ENCODE peak calls at places on chromosomes 7 and 10, in eight cellular contexts. F is left ventricle myocardium inferior, J is cardiac muscle cell, Q is colonic mucosa, D is cardiac fibroblast, U is adrenal gland, P is foreskin fibroblast, C is dorsolateral prefrontal cortex. T is an unnamed sample.

GRCh38 chr7:121872831-121873764 is at the start of gene PTPRZ1:
- DNase-seq in F (no peak), J (peak; percentile 40), Q (peak; percentile 21), D (peak; percentile 18), U (no peak), P (peak; percentile 9), C (peak; percentile 50), T (peak; percentile 40)

GRCh38 chr10:62666264-62666663 is 138.3 kb upstream of the ADO start:
- DNase-seq in F (no peak), J (no peak), Q (no peak), D (no peak), U (no peak), P (no peak), C (no peak), T (no peak)

GRCh38 chr10:5614081-5614721 is 52.2 kb downstream of the ASB13 start:
- DNase-seq in F (no peak), J (peak; percentile 67), Q (no peak), D (no peak), U (no peak), P (no peak), C (no peak), T (no peak)

GRCh38 chr10:125123363-125124113 is 36.8 kb downstream of the CTBP2 start:
- DNase-seq in F (peak; percentile 89), J (peak; percentile 83), Q (peak; percentile 93), D (peak; percentile 94), U (peak; percentile 93), P (peak; percentile 81), C (peak; percentile 68), T (peak; percentile 84)

GRCh38 chr7:106770191-106770590 is 94.9 kb upstream of the PIK3CG start:
- DNase-seq in F (no peak), J (peak; percentile 60), Q (no peak), D (peak; percentile 90), U (no peak), P (peak; percentile 74), C (no peak), T (no peak)

GRCh38 chr7:146701166-146701565 is 584.6 kb downstream of the CNTNAP2 start:
- DNase-seq in F (no peak), J (no peak), Q (no peak), D (no peak), U (no peak), P (no peak), C (no peak), T (no peak)

GRCh38 chr10:90193240-90193985 is 492.0 kb downstream of the KIF20B start:
- DNase-seq in F (no peak), J (peak; percentile 88), Q (no peak), D (peak; percentile 62), U (no peak), P (peak; percentile 83), C (no peak), T (no peak)

GRCh38 chr10:84108797-84109196 is 30.5 kb upstream of the GHITM start:
- DNase-seq in F (no peak), J (no peak), Q (no peak), D (no peak), U (no peak), P (no peak), C (no peak), T (no peak)

GRCh38 chr7:51543801-51544553 is 227.4 kb upstream of the COBL start:
- DNase-seq in F (no peak), J (no peak), Q (no peak), D (no peak), U (no peak), P (no peak), C (no peak), T (no peak)

GRCh38 chr7:23449941-23450340 is 20.4 kb downstream of the IGF2BP3 start:
- DNase-seq in F (no peak), J (no peak), Q (no peak), D (peak; percentile 18), U (no peak), P (no peak), C (no peak), T (no peak)

GRCh38 chr7:111137296-111138195 is 46.6 kb downstream of the LRRN3 start:
- DNase-seq in F (no peak), J (peak; percentile 9), Q (no peak), D (peak; percentile 75), U (no peak), P (no peak), C (no peak), T (peak; percentile 21)

GRCh38 chr7:47520408-47520807 is 61.5 kb downstream of the TNS3 start:
- DNase-seq in F (peak; percentile 58), J (peak; percentile 96), Q (peak; percentile 40), D (peak; percentile 83), U (peak; percentile 63), P (peak; percentile 89), C (no peak), T (peak; percentile 76)

GRCh38 chr10:114172776-114173555 is 1.0 kb downstream of the CCDC186 start:
- DNase-seq in F (no peak), J (no peak), Q (no peak), D (peak; percentile 18), U (no peak), P (no peak), C (no peak), T (no peak)

GRCh38 chr7:159141159-159141558 is 3.5 kb downstream of the VIPR2 start:
- DNase-seq in F (no peak), J (no peak), Q (no peak), D (no peak), U (no peak), P (no peak), C (no peak), T (no peak)

GRCh38 chr10:70370766-70371165 is 11.7 kb downstream of the LRRC20 start:
- DNase-seq in F (no peak), J (no peak), Q (no peak), D (no peak), U (peak; percentile 44), P (no peak), C (no peak), T (no peak)

GRCh38 chr10:52004342-52004949 is 305.1 kb upstream of the CSTF2T start:
- DNase-seq in F (no peak), J (peak; percentile 70), Q (no peak), D (peak; percentile 73), U (no peak), P (peak; percentile 32), C (no peak), T (no peak)

GRCh38 chr10:91559750-91560149 is 73.1 kb downstream of the PPP1R3C start:
- DNase-seq in F (no peak), J (no peak), Q (no peak), D (no peak), U (no peak), P (no peak), C (no peak), T (no peak)

GRCh38 chr7:149776305-149776704 is 2.9 kb upstream of the ZNF467 start:
- DNase-seq in F (peak; percentile 85), J (peak; percentile 71), Q (peak; percentile 48), D (peak; percentile 49), U (peak; percentile 78), P (no peak), C (no peak), T (peak; percentile 79)
- H3K4me3 ChIP-seq in F (peak overlapping the region; percentile 81), J (no peak overlapping the region), Q (no peak overlapping the region), D (no peak overlapping the region), U (no peak overlapping the region), P (no peak overlapping the region), C (no peak overlapping the region), T (no peak overlapping the region)

GRCh38 chr7:115910541-115911164 is 119.9 kb downstream of the TFEC start:
- DNase-seq in F (no peak), J (peak; percentile 53), Q (no peak), D (peak; percentile 52), U (no peak), P (peak; percentile 10), C (no peak), T (no peak)
- H3K4me3 ChIP-seq in F (no peak overlapping the region), J (no peak overlapping the region), Q (no peak overlapping the region), D (no peak overlapping the region), U (no peak overlapping the region), P (no peak overlapping the region), C (no peak overlapping the region), T (no peak overlapping the region)

DNA sequence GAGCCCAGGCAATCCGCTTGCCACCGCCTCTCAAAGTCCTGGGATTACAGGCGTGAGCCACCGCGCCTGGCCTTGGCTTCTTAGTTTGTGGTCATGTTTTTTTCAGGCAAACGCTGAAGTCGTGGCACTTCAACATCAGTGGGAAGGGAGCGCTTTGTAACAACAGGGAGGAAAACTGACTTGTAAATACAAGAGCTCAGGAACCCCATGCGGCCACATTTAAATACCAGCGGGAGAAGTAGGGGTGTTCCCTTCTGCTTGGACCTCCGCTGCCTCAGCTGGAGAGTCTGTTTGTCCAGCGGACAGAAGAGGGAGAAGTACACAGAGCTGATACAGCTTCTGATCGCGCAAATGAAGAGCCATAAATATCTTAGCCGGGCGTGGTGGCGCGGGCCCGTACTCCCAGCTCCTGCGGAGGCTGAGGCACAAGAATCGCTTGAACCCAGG is 108.7 kb upstream of the KMT2C start:
- DNase-seq in F (no peak), J (no peak), Q (no peak), D (no peak), U (no peak), P (no peak), C (no peak), T (no peak)
- H3K4me3 ChIP-seq in F (no peak overlapping the region), J (no peak overlapping the region), Q (no peak overlapping the region), D (no peak overlapping the region), U (no peak overlapping the region), P (no peak overlapping the region), C (no peak overlapping the region), T (no peak overlapping the region)

DNA sequence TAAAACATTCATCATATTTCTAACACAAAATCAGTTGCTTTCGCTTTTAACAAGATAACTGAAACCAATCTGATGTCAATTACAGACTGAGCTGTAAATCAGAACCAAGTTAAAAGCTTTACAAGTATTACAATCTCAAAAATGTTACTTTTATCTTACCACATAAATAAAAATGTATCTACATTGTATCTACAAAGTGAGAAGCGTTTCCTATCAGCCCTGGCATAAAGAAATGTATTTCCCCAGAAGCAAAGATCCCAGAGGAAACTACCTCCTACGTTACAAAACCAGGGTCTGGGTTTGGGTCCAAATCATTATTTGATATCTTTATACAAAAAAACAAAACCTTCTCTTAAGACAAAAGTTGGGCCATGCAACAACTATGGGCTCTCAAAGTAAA is 2.6 kb downstream of the SMURF1 start:
- DNase-seq in F (no peak), J (no peak), Q (no peak), D (no peak), U (no peak), P (no peak), C (no peak), T (no peak)
- H3K4me3 ChIP-seq in F (peak overlapping the region; percentile 100), J (no peak overlapping the region), Q (peak overlapping the region; percentile 96), D (peak overlapping the region; percentile 64), U (no peak overlapping the region), P (peak overlapping the region; percentile 70), C (peak overlapping the region; percentile 92), T (peak overlapping the region; percentile 77)

GRCh38 chr7:107951172-107951787 is 51.7 kb downstream of the LAMB1 start:
- DNase-seq in F (no peak), J (no peak), Q (no peak), D (no peak), U (peak; percentile 60), P (no peak), C (no peak), T (no peak)

GRCh38 chr7:107946881-107947280 is 55.9 kb downstream of the DLD start:
- DNase-seq in F (no peak), J (no peak), Q (no peak), D (no peak), U (no peak), P (no peak), C (no peak), T (no peak)

GRCh38 chr7:107946451-107946850 is 55.5 kb downstream of the DLD start:
- DNase-seq in F (no peak), J (no peak), Q (no peak), D (peak; percentile 66), U (no peak), P (no peak), C (no peak), T (no peak)

GRCh38 chr7:107949443-107949935 is 53.5 kb downstream of the LAMB1 start:
- DNase-seq in F (no peak), J (no peak), Q (no peak), D (no peak), U (no peak), P (no peak), C (no peak), T (no peak)

GRCh38 chr7:107948645-107949442 is 54.1 kb downstream of the LAMB1 start:
- DNase-seq in F (no peak), J (peak; percentile 77), Q (no peak), D (peak; percentile 92), U (peak; percentile 83), P (peak; percentile 93), C (no peak), T (no peak)
- H3K4me3 ChIP-seq in F (no peak overlapping the region), J (no peak overlapping the region), Q (no peak overlapping the region), D (no peak overlapping the region), U (no peak overlapping the region), P (no peak overlapping the region), C (no peak overlapping the region), T (no peak overlapping the region)

T was measured in aorta.